ENCODE peak calls at places on chromosomes 2 and 18, in five cellular contexts. X is AG08396; R is kidney; S is SJSA1; L is activated CD8-positive, alpha-beta memory T cell treated with anti-CD3 and anti-CD28 coated beads, Interleukin-2, amount 50 U/mL, for 48 hours. Q is an unnamed sample.

GRCh38 chr2:151097930-151098329 is 163.7 kb downstream of the RBM43 start:
- DNase-seq in X (no peak), S (no peak), R (no peak), L (no peak), Q (no peak)

GRCh38 chr2:43307973-43308372 is 81.6 kb upstream of the ZFP36L2 start:
- DNase-seq in X (no peak), R (no peak), L (no peak), S (no peak), Q (no peak)

GRCh38 chr2:196233033-196233807 is 61.8 kb upstream of the STK17B start:
- DNase-seq in R (no peak), L (no peak), S (peak), X (peak), Q (no peak)

GRCh38 chr2:203790134-203790533 is 77.4 kb upstream of the CTLA4 start:
- DNase-seq in R (no peak), L (no peak), S (no peak), X (no peak), Q (no peak)

GRCh38 chr2:135743860-135744259 is 2.2 kb downstream of the UBXN4 start:
- DNase-seq in S (peak), X (no peak), L (no peak), R (no peak), Q (no peak)

GRCh38 chr2:203870481-203870880 is 2.9 kb downstream of the CTLA4 start:
- DNase-seq in X (no peak), S (no peak), R (peak), L (no peak), Q (no peak)

GRCh38 chr18:9519431-9519830 is 44.1 kb downstream of the RALBP1 start:
- DNase-seq in X (no peak), L (no peak), S (no peak), R (no peak), Q (no peak)

GRCh38 chr2:134142903-134143302 is 111.0 kb upstream of the MGAT5 start:
- DNase-seq in S (no peak), R (no peak), L (no peak), X (no peak), Q (no peak)

GRCh38 chr2:64454316-64455030 is 511 bp downstream of the LGALSL start:
- DNase-seq in S (peak), R (peak), L (peak), X (peak), Q (peak)

GRCh38 chr2:1736997-1737480 is 7.3 kb downstream of the PXDN start:
- DNase-seq in L (peak), R (peak), X (peak), S (peak), Q (no peak)

GRCh38 chr2:113910110-113910717 is 20.3 kb downstream of the ACTR3 start:
- DNase-seq in R (no peak), S (no peak), X (no peak), L (no peak), Q (no peak)

GRCh38 chr2:48250943-48251342 is 279.0 kb upstream of the STON1 start:
- DNase-seq in S (no peak), R (no peak), L (no peak), X (no peak), Q (no peak)

GRCh38 chr2:37230581-37230980 is 815 bp downstream of the CEBPZ start:
- DNase-seq in S (peak), R (no peak), L (no peak), X (no peak), Q (no peak)

GRCh38 chr18:66346833-66347595 is 256.9 kb downstream of the CDH19 start:
- DNase-seq in X (no peak), L (no peak), S (no peak), R (no peak), Q (no peak)

GRCh38 chr18:43826215-43826614 is 548.9 kb upstream of the SYT4 start:
- DNase-seq in R (no peak), L (no peak), S (no peak), X (no peak), Q (no peak)

GRCh38 chr18:70468861-70469570 is 180.2 kb downstream of the SOCS6 start:
- DNase-seq in X (no peak), S (no peak), R (no peak), L (no peak), Q (no peak)

GRCh38 chr18:60892441-60892840 is 440.8 kb upstream of the CDH20 start:
- DNase-seq in S (no peak), R (no peak), L (no peak), X (no peak), Q (no peak)

GRCh38 chr2:47307066-47307465 is 95.9 kb upstream of the MSH2 start:
- DNase-seq in L (no peak), R (no peak), X (peak), S (peak), Q (no peak)

GRCh38 chr18:27748336-27748735 is 428.6 kb downstream of the CDH2 start:
- DNase-seq in R (no peak), X (no peak), L (no peak), S (no peak), Q (no peak)

GRCh38 chr18:77208969-77209368 is 40.7 kb upstream of the GALR1 start:
- DNase-seq in S (peak), R (no peak), L (peak), X (peak), Q (no peak)

GRCh38 chr2:110858135-110858737 is 125.9 kb downstream of the ACOXL start:
- DNase-seq in L (no peak), S (no peak), X (no peak), R (no peak), Q (no peak)

GRCh38 chr2:9595746-9596145 is 35.1 kb downstream of the YWHAQ start:
- DNase-seq in X (no peak), L (no peak), R (no peak), S (no peak), Q (no peak)

GRCh38 chr2:177812713-177813396 is 259.7 kb downstream of the PDE11A start:
- DNase-seq in R (no peak), S (no peak), X (no peak), L (no peak), Q (no peak)

GRCh38 chr18:77897606-77898005 is 648.0 kb downstream of the GALR1 start:
- DNase-seq in L (no peak), R (no peak), S (no peak), X (no peak), Q (no peak)

GRCh38 chr2:130972410-130972809 is 120.8 kb downstream of the FAM168B start:
- DNase-seq in R (no peak), X (no peak), L (no peak), S (no peak), Q (no peak)

GRCh38 chr2:238161291-238162051 is 2.7 kb downstream of the ERFE start:
- DNase-seq in L (no peak), X (no peak), R (peak), S (no peak), Q (no peak)

GRCh38 chr18:32717151-32717550 is 55.7 kb downstream of the KLHL14 start:
- DNase-seq in X (no peak), R (no peak), S (no peak), L (no peak), Q (no peak)

GRCh38 chr18:41751652-41752051 is 203.4 kb upstream of the PIK3C3 start:
- DNase-seq in L (no peak), X (no peak), R (no peak), S (no peak), Q (no peak)

GRCh38 chr2:98474979-98475632 is 30.4 kb downstream of the INPP4A start:
- DNase-seq in R (no peak), X (no peak), S (no peak), L (no peak), Q (no peak)

GRCh38 chr2:213932-214693 is 49.7 kb downstream of the SH3YL1 start:
- DNase-seq in R (no peak), S (no peak), L (no peak), X (peak), Q (peak)

Q was measured in heart right ventricle.